ENCODE peak calls at places on chromosomes 4 and X, in six cellular contexts. C is H9, D is mesenchymal stem cell, Y is mesendoderm, B is neuronal stem cell, F is IMR-90. V is an unnamed sample.
A peak's percentile ranks its signal among the peaks of the same experiment; 100 is the strongest.

GRCh38 chrX:64192673-64193072 is 12.8 kb downstream of the AMER1 start:
- DNase-seq in B (no peak), F (no peak), D (no peak), C (no peak), Y (no peak), V (no peak)

GRCh38 chr4:80233390-80233789 is 33.1 kb upstream of the FGF5 start:
- DNase-seq in C (no peak), D (no peak), B (no peak), F (no peak), Y (no peak), V (no peak)

GRCh38 chr4:150216725-150217124 is 138.5 kb downstream of the DCLK2 start:
- DNase-seq in D (no peak), B (no peak), C (no peak), F (no peak), Y (no peak), V (no peak)

GRCh38 chrX:149950681-149951080 is 12.4 kb upstream of the EOLA2 start:
- DNase-seq in Y (peak; percentile 28), D (peak; percentile 58), F (peak; percentile 67), B (no peak), C (no peak), V (no peak)

GRCh38 chr4:177190995-177191568 is 118.6 kb upstream of the NEIL3 start:
- DNase-seq in F (peak; percentile 47), D (peak; percentile 30), C (no peak), Y (peak; percentile 41), B (no peak), V (no peak)

GRCh38 chrX:9874483-9874882 is 88.3 kb downstream of the SHROOM2 start:
- DNase-seq in B (no peak), F (peak; percentile 25), D (peak; percentile 58), Y (no peak), C (no peak), V (no peak)

GRCh38 chr4:6271701-6272465 is 2.2 kb downstream of the WFS1 start:
- DNase-seq in Y (no peak), D (no peak), C (no peak), F (no peak), B (no peak), V (no peak)

GRCh38 chr4:54016504-54016903 is 47.9 kb downstream of the CHIC2 start:
- DNase-seq in D (no peak), Y (no peak), F (no peak), C (no peak), B (no peak), V (no peak)

GRCh38 chrX:19673334-19674040 is 158.2 kb upstream of the MAP3K15 start:
- DNase-seq in D (peak; percentile 91), C (no peak), B (no peak), Y (peak; percentile 60), F (peak; percentile 95), V (no peak)

GRCh38 chr4:156193116-156193515 is 239.4 kb upstream of the CTSO start:
- DNase-seq in Y (no peak), B (no peak), C (no peak), F (peak; percentile 17), D (no peak), V (no peak)

GRCh38 chrX:143466130-143466529 is 51.1 kb downstream of the SPANXN3 start:
- DNase-seq in B (no peak), D (no peak), Y (no peak), F (no peak), C (no peak), V (no peak)

GRCh38 chrX:143461616-143462015 is 55.7 kb downstream of the SPANXN3 start:
- DNase-seq in Y (no peak), D (no peak), C (no peak), F (no peak), B (no peak), V (no peak)

GRCh38 chrX:143462696-143463095 is 54.6 kb downstream of the SPANXN3 start:
- DNase-seq in C (no peak), B (no peak), F (no peak), D (no peak), Y (no peak), V (no peak)
- H2BK15ac ChIP-seq in C (no peak overlapping the region), B (no peak overlapping the region), F (no peak overlapping the region), D (no peak overlapping the region), Y (no peak overlapping the region), V (no peak overlapping the region)

GRCh38 chr4:87077834-87078585 is 142.4 kb downstream of the KLHL8 start:
- DNase-seq in B (no peak), D (no peak), C (no peak), F (no peak), Y (no peak), V (no peak)
- H2BK15ac ChIP-seq in B (no peak overlapping the region), D (no peak overlapping the region), C (no peak overlapping the region), F (no peak overlapping the region), Y (no peak overlapping the region), V (no peak overlapping the region)

DNA sequence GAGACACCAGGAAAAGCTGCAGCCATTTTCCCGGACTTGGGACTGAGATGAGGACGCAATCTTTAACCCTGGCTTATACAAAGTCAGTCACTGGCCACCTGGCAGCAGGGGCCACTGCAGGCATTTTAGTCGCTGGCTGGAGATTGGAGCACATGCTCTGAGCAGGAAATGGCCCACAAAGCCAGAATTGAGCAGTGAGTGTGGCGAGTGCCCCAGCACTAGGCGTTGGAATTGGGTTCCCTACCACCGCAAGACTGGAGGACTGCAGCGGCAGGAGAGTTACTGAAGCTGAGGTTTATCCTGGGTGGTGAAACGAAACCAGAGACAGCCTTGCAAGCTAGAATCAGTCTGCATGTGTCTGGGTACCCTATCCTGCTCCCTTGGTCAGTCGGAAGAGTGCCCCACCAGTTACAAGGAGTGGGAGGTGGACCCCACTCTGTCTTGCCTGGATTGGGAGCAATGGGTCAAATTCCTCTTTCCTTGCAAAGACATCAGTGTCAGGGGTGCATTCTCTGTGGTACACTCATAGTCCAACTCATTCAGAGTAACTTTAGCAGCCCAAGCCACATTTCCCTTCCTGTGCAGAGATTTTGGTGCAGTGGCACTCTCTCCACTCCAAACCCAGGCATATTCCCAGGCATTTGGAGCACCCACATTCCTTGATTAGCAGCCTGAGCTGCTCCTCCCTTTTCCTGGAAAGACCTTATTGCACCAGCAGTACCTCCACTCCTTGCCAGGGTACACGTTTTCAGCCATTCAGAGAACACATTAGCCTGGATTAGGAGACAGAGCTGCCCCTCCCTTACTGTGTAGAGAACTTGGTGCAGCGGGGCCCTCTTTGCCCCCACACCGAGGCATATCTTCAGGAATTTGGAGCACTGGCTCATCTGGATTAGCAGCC is 36.7 kb upstream of the PLK4 start:
- DNase-seq in C (peak; percentile 53), D (no peak), B (no peak), F (no peak), Y (peak; percentile 28), V (no peak)
- H2BK15ac ChIP-seq in C (no peak overlapping the region), D (no peak overlapping the region), B (no peak overlapping the region), F (no peak overlapping the region), Y (no peak overlapping the region), V (peak overlapping the region; percentile 11)

GRCh38 chr4:78551420-78552351 is at the start of gene ANXA3:
- DNase-seq in Y (peak; percentile 86), B (no peak), D (peak; percentile 24), F (no peak), C (peak; percentile 76), V (peak; percentile 81)
- H2BK15ac ChIP-seq in Y (peak within 1 kb of the TSS; percentile 19), B (peak within 1 kb of the TSS; percentile 93), D (peak within 1 kb of the TSS; percentile 93), F (peak within 1 kb of the TSS; percentile 72), C (no peak within 1 kb of the TSS), V (no peak within 1 kb of the TSS)

GRCh38 chr4:71194454-71194853 is 144.4 kb upstream of the SLC4A4 start:
- DNase-seq in F (no peak), B (no peak), C (no peak), Y (no peak), D (no peak), V (no peak)

GRCh38 chr4:71200944-71201533 is 137.8 kb upstream of the SLC4A4 start:
- DNase-seq in Y (peak; percentile 13), C (no peak), B (no peak), F (no peak), D (no peak), V (no peak)

GRCh38 chr4:71198958-71199357 is 139.9 kb upstream of the SLC4A4 start:
- DNase-seq in B (no peak), C (no peak), D (no peak), Y (no peak), F (no peak), V (no peak)

GRCh38 chr4:71195932-71196331 is 142.9 kb upstream of the SLC4A4 start:
- DNase-seq in C (peak; percentile 34), Y (peak; percentile 94), D (peak; percentile 80), F (peak; percentile 87), B (peak; percentile 4), V (no peak)
- H2BK15ac ChIP-seq in C (no peak overlapping the region), Y (no peak overlapping the region), D (no peak overlapping the region), F (peak overlapping the region; percentile 39), B (no peak overlapping the region), V (no peak overlapping the region)

GRCh38 chr4:142721187-142721586 is 124.9 kb downstream of the INPP4B start:
- DNase-seq in B (no peak), Y (no peak), D (no peak), F (peak; percentile 10), C (no peak), V (no peak)
- H2BK15ac ChIP-seq in B (no peak overlapping the region), Y (no peak overlapping the region), D (no peak overlapping the region), F (no peak overlapping the region), C (no peak overlapping the region), V (no peak overlapping the region)

DNA sequence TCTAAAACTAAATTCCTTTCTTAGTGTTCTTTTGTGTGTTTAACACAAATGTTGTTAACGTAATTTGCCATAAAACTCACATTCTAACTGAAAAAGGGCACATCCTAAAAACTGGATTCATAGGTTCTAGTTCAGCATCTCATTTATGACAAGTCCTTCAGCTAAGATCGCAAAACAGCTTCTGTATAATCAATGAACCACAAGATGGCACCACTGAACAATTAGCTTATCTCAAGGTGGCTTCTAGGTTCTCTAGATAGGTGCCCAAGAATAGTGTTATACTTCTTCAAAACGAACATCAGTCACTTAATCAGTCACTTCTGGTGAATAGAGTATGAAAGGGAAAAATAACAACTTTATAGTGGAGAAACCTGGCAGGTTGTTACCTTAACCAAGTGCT is 54.3 kb downstream of the NRK start:
- DNase-seq in B (peak; percentile 0), D (peak; percentile 18), C (no peak), F (peak; percentile 19), Y (peak; percentile 34), V (no peak)
- H2BK15ac ChIP-seq in B (no peak overlapping the region), D (no peak overlapping the region), C (no peak overlapping the region), F (no peak overlapping the region), Y (no peak overlapping the region), V (no peak overlapping the region)

DNA sequence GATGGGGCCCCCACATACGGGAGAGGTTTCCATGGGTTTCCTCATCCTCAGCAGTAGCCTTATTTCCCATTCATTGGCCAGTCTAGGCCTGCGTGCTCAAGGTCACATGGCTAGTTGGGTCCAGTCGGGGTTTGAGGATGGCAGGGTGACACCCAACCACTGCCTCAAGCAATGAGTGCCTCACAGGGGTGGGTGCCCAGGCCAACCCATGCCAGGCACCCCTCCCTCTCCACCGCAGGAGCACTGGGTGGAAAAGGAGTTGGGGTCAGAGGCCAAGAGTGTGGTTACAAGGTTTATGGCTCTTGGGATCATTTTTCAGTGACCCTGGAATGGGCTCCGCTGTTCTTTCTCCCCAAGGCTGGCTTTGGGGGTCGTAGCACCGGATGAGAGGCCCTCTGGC is 3.1 kb downstream of the NSG1 start:
- DNase-seq in B (no peak), Y (no peak), C (no peak), F (no peak), D (no peak), V (no peak)
- H2BK15ac ChIP-seq in B (no peak overlapping the region), Y (no peak overlapping the region), C (no peak overlapping the region), F (no peak overlapping the region), D (no peak overlapping the region), V (no peak overlapping the region)

V was measured in H1.